ENCODE peak calls at places on chromosomes 2 and 18, in five cellular contexts. One of them, this sample, is unnamed.

GRCh38 chr2:8036366-8036765 is 645.5 kb upstream of the ID2 start:
- DNase-seq in lower lobe of right lung: no peak
- DNase-seq in HCEC 1CT: no peak
- DNase-seq in osteocyte: no peak
- DNase-seq in left kidney: no peak
- DNase-seq in this sample: no peak

GRCh38 chr18:56727399-56727798 is 76.2 kb downstream of the WDR7 start:
- DNase-seq in left kidney: no peak
- DNase-seq in HCEC 1CT: no peak
- DNase-seq in lower lobe of right lung: no peak
- DNase-seq in osteocyte: no peak
- DNase-seq in this sample: no peak

GRCh38 chr2:25378731-25379490 is 37.2 kb upstream of the DNMT3A start:
- DNase-seq in lower lobe of right lung: peak; percentile 38
- DNase-seq in osteocyte: no peak
- DNase-seq in HCEC 1CT: no peak
- DNase-seq in left kidney: no peak
- DNase-seq in this sample: no peak

GRCh38 chr18:45993441-45993840 is 26.3 kb upstream of the EPG5 start:
- DNase-seq in left kidney: no peak
- DNase-seq in osteocyte: no peak
- DNase-seq in HCEC 1CT: peak; percentile 80
- DNase-seq in lower lobe of right lung: no peak
- DNase-seq in this sample: no peak

GRCh38 chr2:64939332-64939917 is 49.8 kb upstream of the SLC1A4 start:
- DNase-seq in HCEC 1CT: no peak
- DNase-seq in lower lobe of right lung: no peak
- DNase-seq in left kidney: no peak
- DNase-seq in osteocyte: no peak
- DNase-seq in this sample: no peak

GRCh38 chr2:138877421-138877820 is 97.2 kb upstream of the NXPH2 start:
- DNase-seq in left kidney: no peak
- DNase-seq in osteocyte: no peak
- DNase-seq in lower lobe of right lung: no peak
- DNase-seq in HCEC 1CT: no peak
- DNase-seq in this sample: no peak

GRCh38 chr2:41994177-41994576 is 53.6 kb upstream of the PKDCC start:
- DNase-seq in lower lobe of right lung: no peak
- DNase-seq in osteocyte: no peak
- DNase-seq in left kidney: no peak
- DNase-seq in HCEC 1CT: peak; percentile 25
- DNase-seq in this sample: no peak

GRCh38 chr2:23445450-23445868 is 60.5 kb downstream of the KLHL29 start:
- DNase-seq in HCEC 1CT: peak; percentile 91
- DNase-seq in osteocyte: peak; percentile 32
- DNase-seq in lower lobe of right lung: no peak
- DNase-seq in left kidney: no peak
- DNase-seq in this sample: no peak

GRCh38 chr2:113973856-113974255 is 84.0 kb downstream of the ACTR3 start:
- DNase-seq in left kidney: peak; percentile 53
- DNase-seq in lower lobe of right lung: no peak
- DNase-seq in osteocyte: no peak
- DNase-seq in HCEC 1CT: no peak
- DNase-seq in this sample: no peak

GRCh38 chr2:240605867-240606743 is 19.2 kb upstream of the GPR35 start:
- DNase-seq in HCEC 1CT: no peak
- DNase-seq in left kidney: no peak
- DNase-seq in osteocyte: no peak
- DNase-seq in lower lobe of right lung: peak; percentile 33
- DNase-seq in this sample: no peak

GRCh38 chr18:79169958-79170555 is 100.9 kb downstream of the ATP9B start:
- DNase-seq in left kidney: peak; percentile 29
- DNase-seq in lower lobe of right lung: no peak
- DNase-seq in HCEC 1CT: peak; percentile 6
- DNase-seq in osteocyte: no peak
- DNase-seq in this sample: no peak

GRCh38 chr2:219688560-219689445 is 61.4 kb downstream of the SLC4A3 start:
- DNase-seq in HCEC 1CT: peak; percentile 96
- DNase-seq in lower lobe of right lung: no peak
- DNase-seq in left kidney: no peak
- DNase-seq in osteocyte: no peak
- DNase-seq in this sample: peak; percentile 90